ENCODE peak calls at places on chromosomes 12 and 14, in ten cellular contexts. One of them, this sample, is unnamed.

GRCh38 chr14:32428149-32428548 is 99.1 kb downstream of the AKAP6 start:
- DNase-seq in amniotic stem cell: no peak
- DNase-seq in NCI-H1092: no peak
- DNase-seq in T-cell: no peak
- DNase-seq in stimulated activated CD8-positive, alpha-beta memory T cell treated with anti-CD3 and anti-CD28 coated beads, Interleukin-15, amount 100 ng/mL, for 4 hours: no peak
- DNase-seq in DMS 273 treated with DMSO at 0.1 percent for 48 hours: no peak
- DNase-seq in WTC11: no peak
- DNase-seq in hepatic stellate cell: no peak
- DNase-seq in psoas muscle: no peak
- DNase-seq in HCEC 1CT: no peak
- DNase-seq in this sample: no peak

GRCh38 chr14:74528886-74529285 is 35.3 kb downstream of the ISCA2 start:
- DNase-seq in amniotic stem cell: no peak
- DNase-seq in NCI-H1092: no peak
- DNase-seq in T-cell: no peak
- DNase-seq in stimulated activated CD8-positive, alpha-beta memory T cell treated with anti-CD3 and anti-CD28 coated beads, Interleukin-15, amount 100 ng/mL, for 4 hours: no peak
- DNase-seq in DMS 273 treated with DMSO at 0.1 percent for 48 hours: no peak
- DNase-seq in WTC11: no peak
- DNase-seq in hepatic stellate cell: no peak
- DNase-seq in psoas muscle: no peak
- DNase-seq in HCEC 1CT: no peak
- DNase-seq in this sample: no peak

GRCh38 chr12:537772-538171 is 78.0 kb downstream of the B4GALNT3 start:
- DNase-seq in amniotic stem cell: no peak
- DNase-seq in NCI-H1092: no peak
- DNase-seq in T-cell: no peak
- DNase-seq in stimulated activated CD8-positive, alpha-beta memory T cell treated with anti-CD3 and anti-CD28 coated beads, Interleukin-15, amount 100 ng/mL, for 4 hours: no peak
- DNase-seq in DMS 273 treated with DMSO at 0.1 percent for 48 hours: no peak
- DNase-seq in WTC11: no peak
- DNase-seq in hepatic stellate cell: no peak
- DNase-seq in psoas muscle: no peak
- DNase-seq in HCEC 1CT: no peak
- DNase-seq in this sample: no peak

GRCh38 chr12:79737875-79738718 is 47.3 kb upstream of the PAWR start:
- DNase-seq in amniotic stem cell: peak
- DNase-seq in NCI-H1092: peak
- DNase-seq in T-cell: no peak
- DNase-seq in stimulated activated CD8-positive, alpha-beta memory T cell treated with anti-CD3 and anti-CD28 coated beads, Interleukin-15, amount 100 ng/mL, for 4 hours: no peak
- DNase-seq in DMS 273 treated with DMSO at 0.1 percent for 48 hours: no peak
- DNase-seq in WTC11: no peak
- DNase-seq in hepatic stellate cell: peak
- DNase-seq in psoas muscle: no peak
- DNase-seq in HCEC 1CT: peak
- DNase-seq in this sample: peak

GRCh38 chr14:29216774-29217232 is 450.2 kb downstream of the FOXG1 start:
- DNase-seq in amniotic stem cell: no peak
- DNase-seq in NCI-H1092: peak
- DNase-seq in T-cell: no peak
- DNase-seq in stimulated activated CD8-positive, alpha-beta memory T cell treated with anti-CD3 and anti-CD28 coated beads, Interleukin-15, amount 100 ng/mL, for 4 hours: no peak
- DNase-seq in DMS 273 treated with DMSO at 0.1 percent for 48 hours: no peak
- DNase-seq in WTC11: no peak
- DNase-seq in hepatic stellate cell: no peak
- DNase-seq in psoas muscle: no peak
- DNase-seq in HCEC 1CT: no peak
- DNase-seq in this sample: peak

GRCh38 chr14:69865701-69866365 is 13.4 kb upstream of the SMOC1 start:
- DNase-seq in amniotic stem cell: no peak
- DNase-seq in NCI-H1092: no peak
- DNase-seq in T-cell: no peak
- DNase-seq in stimulated activated CD8-positive, alpha-beta memory T cell treated with anti-CD3 and anti-CD28 coated beads, Interleukin-15, amount 100 ng/mL, for 4 hours: no peak
- DNase-seq in DMS 273 treated with DMSO at 0.1 percent for 48 hours: no peak
- DNase-seq in WTC11: no peak
- DNase-seq in hepatic stellate cell: no peak
- DNase-seq in psoas muscle: no peak
- DNase-seq in HCEC 1CT: no peak
- DNase-seq in this sample: no peak

GRCh38 chr14:61215222-61216010 is 65.7 kb downstream of the TMEM30B start:
- DNase-seq in amniotic stem cell: no peak
- DNase-seq in NCI-H1092: no peak
- DNase-seq in T-cell: no peak
- DNase-seq in stimulated activated CD8-positive, alpha-beta memory T cell treated with anti-CD3 and anti-CD28 coated beads, Interleukin-15, amount 100 ng/mL, for 4 hours: no peak
- DNase-seq in DMS 273 treated with DMSO at 0.1 percent for 48 hours: no peak
- DNase-seq in WTC11: no peak
- DNase-seq in hepatic stellate cell: no peak
- DNase-seq in psoas muscle: peak
- DNase-seq in HCEC 1CT: peak
- DNase-seq in this sample: no peak

GRCh38 chr12:50132505-50133135 is 20.6 kb downstream of the COX14 start:
- DNase-seq in amniotic stem cell: peak
- DNase-seq in NCI-H1092: no peak
- DNase-seq in T-cell: no peak
- DNase-seq in stimulated activated CD8-positive, alpha-beta memory T cell treated with anti-CD3 and anti-CD28 coated beads, Interleukin-15, amount 100 ng/mL, for 4 hours: no peak
- DNase-seq in DMS 273 treated with DMSO at 0.1 percent for 48 hours: no peak
- DNase-seq in WTC11: no peak
- DNase-seq in hepatic stellate cell: no peak
- DNase-seq in psoas muscle: no peak
- DNase-seq in HCEC 1CT: peak
- DNase-seq in this sample: no peak

GRCh38 chr14:65993103-65993502 is 493.1 kb upstream of the CCDC196 start:
- DNase-seq in amniotic stem cell: no peak
- DNase-seq in NCI-H1092: no peak
- DNase-seq in T-cell: no peak
- DNase-seq in stimulated activated CD8-positive, alpha-beta memory T cell treated with anti-CD3 and anti-CD28 coated beads, Interleukin-15, amount 100 ng/mL, for 4 hours: no peak
- DNase-seq in DMS 273 treated with DMSO at 0.1 percent for 48 hours: no peak
- DNase-seq in WTC11: no peak
- DNase-seq in hepatic stellate cell: no peak
- DNase-seq in psoas muscle: no peak
- DNase-seq in HCEC 1CT: no peak
- DNase-seq in this sample: no peak